ENCODE peak calls at places on chromosomes 12 and 14, in seven cellular contexts. P, J, C, N, Q, X and R are unnamed samples.

GRCh38 chr12:13375583-13376413 is 179.3 kb downstream of the EMP1 start:
- DNase-seq in P (no peak), J (no peak), C (no peak), N (no peak), Q (no peak), X (no peak), R (no peak)

GRCh38 chr12:69096669-69097364 is 142.6 kb upstream of the CPSF6 start:
- DNase-seq in P (peak), J (no peak), C (no peak), N (no peak), Q (no peak), X (no peak), R (no peak)

GRCh38 chr12:114408881-114409795 is 3.2 kb upstream of the TBX5 start:
- DNase-seq in P (no peak), J (no peak), C (no peak), N (no peak), Q (no peak), X (no peak), R (no peak)

GRCh38 chr12:92452763-92453162 is 250.0 kb upstream of the PLEKHG7 start:
- DNase-seq in P (no peak), J (no peak), C (no peak), N (no peak), Q (no peak), X (no peak), R (no peak)

GRCh38 chr12:52060498-52061177 is 9.1 kb upstream of the ATG101 start:
- DNase-seq in P (no peak), J (no peak), C (no peak), N (no peak), Q (no peak), X (no peak), R (no peak)

GRCh38 chr12:4106617-4107016 is 166.9 kb upstream of the CCND2 start:
- DNase-seq in P (no peak), J (peak), C (no peak), N (no peak), Q (no peak), X (no peak), R (no peak)

GRCh38 chr12:6735448-6736191 is 11.8 kb downstream of the COPS7A start:
- DNase-seq in P (peak), J (peak), C (peak), N (no peak), Q (peak), X (no peak), R (peak)

GRCh38 chr12:113818833-113819232 is 147.3 kb downstream of the RBM19 start:
- DNase-seq in P (no peak), J (no peak), C (peak), N (no peak), Q (no peak), X (no peak), R (no peak)

GRCh38 chr12:101592931-101593330 is 1.8 kb upstream of the MYBPC1 start:
- DNase-seq in P (no peak), J (no peak), C (no peak), N (no peak), Q (no peak), X (no peak), R (no peak)

GRCh38 chr12:120713861-120714482 is 3.7 kb downstream of the UNC119B start:
- DNase-seq in P (peak), J (peak), C (peak), N (peak), Q (peak), X (peak), R (no peak)

GRCh38 chr12:59780605-59781135 is 184.8 kb downstream of the SLC16A7 start:
- DNase-seq in P (peak), J (no peak), C (no peak), N (no peak), Q (peak), X (peak), R (no peak)

GRCh38 chr14:42884100-42884499 is 1277.4 kb downstream of the LRFN5 start:
- DNase-seq in P (no peak), J (no peak), C (no peak), N (no peak), Q (no peak), X (peak), R (no peak)

GRCh38 chr14:98198385-98198784 is 1073.6 kb downstream of the BCL11B start:
- DNase-seq in P (no peak), J (peak), C (no peak), N (peak), Q (no peak), X (no peak), R (no peak)

GRCh38 chr12:42483534-42483857 is 106.0 kb downstream of the PRICKLE1 start:
- DNase-seq in P (no peak), J (no peak), C (peak), N (no peak), Q (no peak), X (no peak), R (peak)

GRCh38 chr12:104507672-104508071 is 50.9 kb downstream of the CHST11 start:
- DNase-seq in P (no peak), J (no peak), C (no peak), N (no peak), Q (no peak), X (no peak), R (no peak)

GRCh38 chr14:57918791-57919190 is 52.9 kb upstream of the SLC35F4 start:
- DNase-seq in P (no peak), J (no peak), C (no peak), N (no peak), Q (no peak), X (no peak), R (no peak)

GRCh38 chr12:69459477-69459876 is 10.7 kb upstream of the FRS2 start:
- DNase-seq in P (no peak), J (no peak), C (no peak), N (no peak), Q (peak), X (no peak), R (no peak)

GRCh38 chr12:3810016-3810370 is 57.1 kb upstream of the CRACR2A start:
- DNase-seq in P (no peak), J (no peak), C (no peak), N (no peak), Q (no peak), X (no peak), R (no peak)

GRCh38 chr12:754871-755562 is 2.6 kb downstream of the WNK1 start:
- DNase-seq in P (peak), J (no peak), C (peak), N (no peak), Q (peak), X (no peak), R (no peak)

GRCh38 chr14:74737753-74738325 is 24.9 kb downstream of the FCF1 start:
- DNase-seq in P (peak), J (no peak), C (no peak), N (no peak), Q (no peak), X (no peak), R (no peak)

GRCh38 chr14:61381589-61381988 is 60.2 kb downstream of the PRKCH start:
- DNase-seq in P (no peak), J (no peak), C (no peak), N (no peak), Q (no peak), X (no peak), R (no peak)

GRCh38 chr12:113475451-113476085 is 3.9 kb upstream of the LHX5 start:
- DNase-seq in P (no peak), J (no peak), C (no peak), N (no peak), Q (no peak), X (no peak), R (no peak)

GRCh38 chr14:65168840-65169239 is 66.5 kb upstream of the MAX start:
- DNase-seq in P (no peak), J (no peak), C (no peak), N (no peak), Q (peak), X (no peak), R (no peak)

GRCh38 chr12:52969828-52970569 is 21.1 kb downstream of the KRT18 start:
- DNase-seq in P (no peak), J (no peak), C (no peak), N (no peak), Q (no peak), X (no peak), R (no peak)

GRCh38 chr12:32502693-32503510 is 103.5 kb downstream of the FGD4 start:
- DNase-seq in P (no peak), J (no peak), C (no peak), N (no peak), Q (peak), X (no peak), R (no peak)

GRCh38 chr12:94149781-94150482 is 1.6 kb downstream of the PLXNC1 start:
- DNase-seq in P (no peak), J (no peak), C (no peak), N (no peak), Q (peak), X (no peak), R (peak)

GRCh38 chr12:100959481-100959880 is 164.9 kb downstream of the ANO4 start:
- DNase-seq in P (peak), J (no peak), C (no peak), N (no peak), Q (no peak), X (peak), R (no peak)

GRCh38 chr14:46580941-46581671 is 70.5 kb downstream of the RPL10L start:
- DNase-seq in P (peak), J (no peak), C (peak), N (no peak), Q (peak), X (no peak), R (peak)

GRCh38 chr12:68824131-68824530 is 16.2 kb downstream of the MDM2 start:
- DNase-seq in P (no peak), J (no peak), C (no peak), N (no peak), Q (no peak), X (no peak), R (no peak)

GRCh38 chr14:93333631-93334095 is 827 bp upstream of the BTBD7 start:
- DNase-seq in P (no peak), J (no peak), C (no peak), N (no peak), Q (no peak), X (no peak), R (no peak)

GRCh38 chr12:132761032-132761910 is at the start of gene ANKLE2:
- DNase-seq in P (peak), J (peak), C (peak), N (peak), Q (peak), X (peak), R (no peak)

GRCh38 chr14:37157987-37158386 is 14.4 kb downstream of the SLC25A21 start:
- DNase-seq in P (no peak), J (no peak), C (no peak), N (no peak), Q (no peak), X (no peak), R (no peak)

GRCh38 chr14:21382095-21382494 is 1.7 kb downstream of the SUPT16H start:
- DNase-seq in P (no peak), J (no peak), C (no peak), N (no peak), Q (no peak), X (no peak), R (no peak)

GRCh38 chr12:124511259-124511985 is 56.0 kb downstream of the NCOR2 start:
- DNase-seq in P (no peak), J (no peak), C (no peak), N (no peak), Q (no peak), X (no peak), R (no peak)